ENCODE peak calls at places on chromosome 7, in eight cellular contexts. One of them, this sample, is unnamed.

GRCh38 chr7:54769203-54769602 is 10.2 kb upstream of the SEC61G start:
- DNase-seq in psoas muscle: no peak
- DNase-seq in neural crest cell: no peak
- DNase-seq in iPS-NIHi11: no peak
- DNase-seq in amniotic epithelial cell: no peak
- DNase-seq in heart right ventricle: no peak
- DNase-seq in activated T-cell treated with anti-CD3 and anti-CD28 coated beads, Interleukin-2, amount 50 U/mL, for 48 hours: no peak
- DNase-seq in cardiac fibroblast: peak
- DNase-seq in this sample: no peak

GRCh38 chr7:113085781-113086390 is 741 bp downstream of the GPR85 start:
- DNase-seq in psoas muscle: no peak
- DNase-seq in neural crest cell: peak
- DNase-seq in iPS-NIHi11: no peak
- DNase-seq in amniotic epithelial cell: peak
- DNase-seq in heart right ventricle: no peak
- DNase-seq in activated T-cell treated with anti-CD3 and anti-CD28 coated beads, Interleukin-2, amount 50 U/mL, for 48 hours: no peak
- DNase-seq in cardiac fibroblast: peak
- DNase-seq in this sample: no peak

GRCh38 chr7:14197280-14197679 is 207.8 kb upstream of the ETV1 start:
- DNase-seq in psoas muscle: no peak
- DNase-seq in neural crest cell: no peak
- DNase-seq in iPS-NIHi11: no peak
- DNase-seq in amniotic epithelial cell: no peak
- DNase-seq in heart right ventricle: no peak
- DNase-seq in activated T-cell treated with anti-CD3 and anti-CD28 coated beads, Interleukin-2, amount 50 U/mL, for 48 hours: no peak
- DNase-seq in cardiac fibroblast: peak
- DNase-seq in this sample: no peak

GRCh38 chr7:20114463-20114862 is 102.7 kb downstream of the MACC1 start:
- DNase-seq in psoas muscle: no peak
- DNase-seq in neural crest cell: no peak
- DNase-seq in iPS-NIHi11: no peak
- DNase-seq in amniotic epithelial cell: peak
- DNase-seq in heart right ventricle: no peak
- DNase-seq in activated T-cell treated with anti-CD3 and anti-CD28 coated beads, Interleukin-2, amount 50 U/mL, for 48 hours: no peak
- DNase-seq in cardiac fibroblast: peak
- DNase-seq in this sample: no peak

GRCh38 chr7:57423768-57424167 is 26.2 kb upstream of the ZNF716 start:
- DNase-seq in psoas muscle: no peak
- DNase-seq in neural crest cell: no peak
- DNase-seq in iPS-NIHi11: no peak
- DNase-seq in amniotic epithelial cell: no peak
- DNase-seq in heart right ventricle: no peak
- DNase-seq in activated T-cell treated with anti-CD3 and anti-CD28 coated beads, Interleukin-2, amount 50 U/mL, for 48 hours: no peak
- DNase-seq in cardiac fibroblast: no peak
- DNase-seq in this sample: no peak

GRCh38 chr7:43873300-43873699 is 4.0 kb upstream of the MRPS24 start:
- DNase-seq in psoas muscle: peak
- DNase-seq in neural crest cell: no peak
- DNase-seq in iPS-NIHi11: no peak
- DNase-seq in amniotic epithelial cell: peak
- DNase-seq in heart right ventricle: peak
- DNase-seq in activated T-cell treated with anti-CD3 and anti-CD28 coated beads, Interleukin-2, amount 50 U/mL, for 48 hours: no peak
- DNase-seq in cardiac fibroblast: peak
- DNase-seq in this sample: no peak

GRCh38 chr7:155358066-155358947 is 60.6 kb downstream of the INSIG1 start:
- DNase-seq in psoas muscle: no peak
- DNase-seq in neural crest cell: no peak
- DNase-seq in iPS-NIHi11: no peak
- DNase-seq in amniotic epithelial cell: no peak
- DNase-seq in heart right ventricle: no peak
- DNase-seq in activated T-cell treated with anti-CD3 and anti-CD28 coated beads, Interleukin-2, amount 50 U/mL, for 48 hours: no peak
- DNase-seq in cardiac fibroblast: no peak
- DNase-seq in this sample: no peak

GRCh38 chr7:33108591-33108930 is 643 bp downstream of the RP9 start:
- DNase-seq in psoas muscle: no peak
- DNase-seq in neural crest cell: no peak
- DNase-seq in iPS-NIHi11: no peak
- DNase-seq in amniotic epithelial cell: no peak
- DNase-seq in heart right ventricle: no peak
- DNase-seq in activated T-cell treated with anti-CD3 and anti-CD28 coated beads, Interleukin-2, amount 50 U/mL, for 48 hours: peak
- DNase-seq in cardiac fibroblast: no peak
- DNase-seq in this sample: no peak

GRCh38 chr7:150986099-150986512 is 4.7 kb upstream of the NOS3 start:
- DNase-seq in psoas muscle: peak
- DNase-seq in neural crest cell: peak
- DNase-seq in iPS-NIHi11: peak
- DNase-seq in amniotic epithelial cell: peak
- DNase-seq in heart right ventricle: peak
- DNase-seq in activated T-cell treated with anti-CD3 and anti-CD28 coated beads, Interleukin-2, amount 50 U/mL, for 48 hours: peak
- DNase-seq in cardiac fibroblast: peak
- DNase-seq in this sample: no peak

GRCh38 chr7:92782236-92782635 is 54.1 kb downstream of the CDK6 start:
- DNase-seq in psoas muscle: no peak
- DNase-seq in neural crest cell: no peak
- DNase-seq in iPS-NIHi11: no peak
- DNase-seq in amniotic epithelial cell: no peak
- DNase-seq in heart right ventricle: no peak
- DNase-seq in activated T-cell treated with anti-CD3 and anti-CD28 coated beads, Interleukin-2, amount 50 U/mL, for 48 hours: no peak
- DNase-seq in cardiac fibroblast: no peak
- DNase-seq in this sample: no peak

GRCh38 chr7:108376206-108376605 is 80.0 kb downstream of the NRCAM start:
- DNase-seq in psoas muscle: no peak
- DNase-seq in neural crest cell: no peak
- DNase-seq in iPS-NIHi11: no peak
- DNase-seq in amniotic epithelial cell: no peak
- DNase-seq in heart right ventricle: no peak
- DNase-seq in activated T-cell treated with anti-CD3 and anti-CD28 coated beads, Interleukin-2, amount 50 U/mL, for 48 hours: no peak
- DNase-seq in cardiac fibroblast: no peak
- DNase-seq in this sample: no peak